ENCODE peak calls at places on chromosomes 16 and 17, in six cellular contexts. I, H, O, Y, Z and L are unnamed samples.

GRCh38 chr16:2996298-2996697 is 16.1 kb upstream of the PKMYT1 start:
- DNase-seq in I (no peak), H (no peak), O (no peak), Y (no peak), Z (no peak), L (no peak)

GRCh38 chr16:65834680-65835079 is 531.8 kb upstream of the CDH5 start:
- DNase-seq in I (no peak), H (no peak), O (no peak), Y (no peak), Z (no peak), L (no peak)

GRCh38 chr17:32482568-32483320 is 4.0 kb upstream of the CDK5R1 start:
- DNase-seq in I (no peak), H (no peak), O (no peak), Y (no peak), Z (no peak), L (no peak)

GRCh38 chr16:84889066-84889465 is 69.3 kb downstream of the CRISPLD2 start:
- DNase-seq in I (no peak), H (no peak), O (no peak), Y (no peak), Z (no peak), L (no peak)

GRCh38 chr16:84648595-84649510 is 542 bp downstream of the KLHL36 start:
- DNase-seq in I (no peak), H (peak), O (peak), Y (peak), Z (peak), L (peak)

GRCh38 chr17:41734139-41734948 is at the start of gene HAP1:
- DNase-seq in I (peak), H (peak), O (no peak), Y (peak), Z (peak), L (no peak)

GRCh38 chr17:78615631-78616030 is 38.4 kb upstream of the DNAH17 start:
- DNase-seq in I (no peak), H (no peak), O (no peak), Y (no peak), Z (no peak), L (no peak)

GRCh38 chr17:1591474-1592090 is 29.0 kb upstream of the PITPNA start:
- DNase-seq in I (no peak), H (no peak), O (no peak), Y (no peak), Z (no peak), L (no peak)

GRCh38 chr16:67252806-67253497 is 4.2 kb downstream of the SLC9A5 start:
- DNase-seq in I (no peak), H (no peak), O (no peak), Y (no peak), Z (no peak), L (no peak)

GRCh38 chr17:42049834-42050359 is 504 bp downstream of the C17orf113 start:
- DNase-seq in I (no peak), H (peak), O (no peak), Y (no peak), Z (no peak), L (no peak)

GRCh38 chr16:67150058-67150832 is 553 bp downstream of the B3GNT9 start:
- DNase-seq in I (no peak), H (peak), O (no peak), Y (no peak), Z (no peak), L (peak)

GRCh38 chr16:67942200-67942509 is 1.8 kb downstream of the LCAT start:
- DNase-seq in I (peak), H (peak), O (no peak), Y (no peak), Z (no peak), L (peak)

GRCh38 chr16:69562818-69563217 is 2.9 kb upstream of the NFAT5 start:
- DNase-seq in I (no peak), H (no peak), O (no peak), Y (no peak), Z (no peak), L (no peak)

GRCh38 chr16:69564845-69565610 is 738 bp upstream of the NFAT5 start:
- DNase-seq in I (no peak), H (no peak), O (no peak), Y (no peak), Z (no peak), L (no peak)

GRCh38 chr16:69561901-69562300 is 3.9 kb upstream of the NFAT5 start:
- DNase-seq in I (no peak), H (no peak), O (no peak), Y (no peak), Z (no peak), L (peak)

GRCh38 chr16:69565611-69566436 is at the start of gene NFAT5:
- DNase-seq in I (peak), H (peak), O (peak), Y (peak), Z (peak), L (peak)

GRCh38 chr16:69563605-69564580 is 1.9 kb upstream of the NFAT5 start:
- DNase-seq in I (no peak), H (no peak), O (no peak), Y (no peak), Z (no peak), L (peak)
- TF ChIP-seq POLR2A in I (no peak), H (no peak), O (no peak), Y (no peak), Z (no peak), L (peak)

DNA sequence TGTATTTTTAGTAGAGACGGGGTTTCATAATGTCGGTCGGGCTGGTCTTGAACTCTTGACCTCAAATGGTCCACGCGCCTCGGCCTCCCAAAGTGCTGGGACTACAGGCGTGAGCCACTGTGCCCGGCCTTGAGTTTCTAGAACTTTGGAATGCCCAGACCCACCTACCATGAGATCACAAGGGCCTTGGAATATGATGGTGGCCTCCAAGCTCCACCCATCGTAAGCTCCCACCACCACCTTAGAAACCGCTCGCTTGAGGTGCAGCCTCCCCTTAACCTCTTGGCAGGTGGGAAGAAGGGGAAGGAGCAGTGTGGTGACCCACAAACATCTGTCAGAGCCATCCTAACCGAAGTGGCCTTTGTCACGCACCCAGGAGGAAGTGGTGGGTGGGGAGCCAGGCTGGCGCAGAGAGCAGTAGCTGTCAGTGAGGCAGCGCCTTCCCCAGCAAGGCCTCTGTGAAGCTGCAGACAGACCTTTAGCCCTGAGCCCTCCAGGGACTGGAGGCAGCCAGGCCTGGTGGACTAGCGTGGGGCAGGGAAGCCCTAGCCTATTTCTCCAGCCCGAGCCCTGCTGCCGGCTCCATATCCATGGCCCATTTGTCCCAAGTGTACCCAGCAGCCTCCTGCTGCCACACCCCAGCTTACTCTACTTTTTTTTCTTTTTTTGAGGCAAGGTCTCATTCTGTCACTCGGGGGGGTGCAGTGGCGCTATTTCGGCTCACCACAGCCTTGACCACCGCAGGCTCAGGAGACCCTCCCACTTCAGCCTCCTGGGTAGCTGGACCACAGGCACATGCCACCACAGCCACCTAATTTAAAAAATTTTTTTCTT is 13.1 kb upstream of the SEPHS2 start:
- DNase-seq in I (no peak), H (no peak), O (peak), Y (peak), Z (peak), L (peak)
- TF ChIP-seq POLR2A in I (no peak), H (no peak), O (no peak), Y (no peak), Z (no peak), L (peak)

GRCh38 chr17:4597975-4598374 is 13.6 kb downstream of the SMTNL2 start:
- DNase-seq in I (no peak), H (no peak), O (no peak), Y (no peak), Z (no peak), L (no peak)
- TF ChIP-seq POLR2A in I (no peak), H (no peak), O (no peak), Y (no peak), Z (no peak), L (no peak)

GRCh38 chr17:74776990-74777389 is 845 bp upstream of the NAT9 start:
- DNase-seq in I (no peak), H (no peak), O (no peak), Y (no peak), Z (no peak), L (peak)

GRCh38 chr17:74775409-74776043 is 619 bp downstream of the NAT9 start:
- DNase-seq in I (no peak), H (no peak), O (no peak), Y (no peak), Z (no peak), L (no peak)

GRCh38 chr17:74773871-74774286 is 2.3 kb downstream of the NAT9 start:
- DNase-seq in I (no peak), H (no peak), O (no peak), Y (no peak), Z (no peak), L (peak)

GRCh38 chr17:74777884-74778490 is 1.8 kb upstream of the NAT9 start:
- DNase-seq in I (no peak), H (no peak), O (no peak), Y (no peak), Z (no peak), L (peak)

DNA sequence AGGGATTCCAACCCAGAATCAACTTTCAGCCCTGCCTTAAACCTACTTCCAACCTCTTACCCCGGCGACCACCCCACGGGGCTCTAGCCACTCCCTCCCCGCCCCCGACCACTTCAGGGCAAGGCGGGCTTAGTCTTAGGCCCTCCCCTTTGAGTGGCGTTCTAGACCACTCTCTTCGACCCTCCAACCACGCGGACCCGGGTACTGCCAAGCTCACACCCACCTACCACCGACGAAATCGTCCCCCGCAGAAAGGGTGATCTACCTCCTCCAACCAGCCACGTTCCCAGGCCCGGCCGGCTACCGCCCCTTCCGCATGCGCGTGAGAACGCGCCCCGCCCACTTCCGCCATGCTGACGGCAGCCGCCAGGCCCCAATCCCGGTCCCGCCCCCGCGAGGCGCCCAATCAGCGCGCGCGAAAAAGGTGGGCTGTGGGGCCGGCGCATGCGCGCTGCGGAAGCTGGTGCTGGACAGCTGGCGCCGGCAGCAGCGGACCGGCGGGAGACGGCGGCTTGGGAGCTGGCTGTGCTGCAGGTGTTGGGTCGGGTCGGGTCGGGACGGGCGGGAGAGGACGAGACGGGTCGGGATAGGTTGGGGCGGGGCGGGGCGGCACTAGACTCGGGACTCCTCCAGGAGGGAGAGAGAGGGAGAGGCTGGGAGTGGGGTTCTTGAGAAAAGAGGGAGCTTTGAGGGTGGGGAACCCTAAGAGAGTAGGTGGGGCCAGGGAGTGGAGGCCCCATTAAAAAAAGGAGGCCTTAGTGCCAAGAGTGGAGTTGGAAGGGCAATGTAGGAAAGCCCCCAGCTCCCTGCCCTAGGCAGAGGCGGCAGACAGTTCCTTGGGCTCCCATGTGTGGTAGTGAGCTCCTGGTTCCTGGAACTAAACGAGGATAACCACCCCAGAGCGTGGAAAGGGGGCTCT is at the start of gene NAT9:
- DNase-seq in I (peak), H (peak), O (peak), Y (peak), Z (peak), L (peak)
- TF ChIP-seq POLR2A in I (no peak), H (peak), O (peak), Y (no peak), Z (no peak), L (peak)

DNA sequence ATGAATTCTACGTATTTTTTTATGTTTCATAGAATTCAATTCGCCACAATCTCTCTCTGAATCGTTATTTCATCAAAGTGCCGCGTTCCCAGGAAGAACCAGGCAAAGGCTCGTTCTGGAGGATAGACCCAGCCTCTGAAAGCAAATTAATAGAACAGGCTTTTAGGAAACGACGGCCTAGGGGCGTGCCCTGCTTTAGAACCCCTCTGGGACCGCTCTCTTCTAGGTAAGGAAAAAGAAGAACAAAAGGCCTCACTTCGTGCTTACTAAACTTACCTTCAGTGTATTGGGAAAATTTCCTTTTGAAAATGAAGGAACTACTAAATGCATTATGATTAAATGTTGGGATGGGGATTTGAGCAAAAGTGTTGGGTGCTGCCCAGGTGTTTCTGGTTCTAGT is 63.2 kb downstream of the FOXK2 start:
- DNase-seq in I (no peak), H (no peak), O (no peak), Y (no peak), Z (no peak), L (no peak)
- TF ChIP-seq POLR2A in I (no peak), H (no peak), O (no peak), Y (no peak), Z (no peak), L (no peak)

GRCh38 chr16:10940501-10941079 is 1.7 kb downstream of the DEXI start:
- DNase-seq in I (no peak), H (no peak), O (no peak), Y (no peak), Z (no peak), L (no peak)
- TF ChIP-seq POLR2A in I (no peak), H (no peak), O (no peak), Y (no peak), Z (no peak), L (no peak)